ENCODE peak calls at places on chromosome 19, in six cellular contexts. K is M059J, N is mucosa of gallbladder, I is uterus, J is neural crest cell, M is GM23248. Q is an unnamed sample.
A peak's percentile ranks its signal among the peaks of the same experiment; 100 is the strongest.

GRCh38 chr19:4579389-4579788 is 19.9 kb upstream of the SEMA6B start:
- DNase-seq in N (no peak), M (no peak), J (no peak), I (no peak), K (no peak), Q (no peak)

GRCh38 chr19:4229179-4229931 is at the start of gene EBI3:
- DNase-seq in J (peak; percentile 35), I (no peak), K (peak; percentile 79), N (no peak), M (peak; percentile 45), Q (no peak)

GRCh38 chr19:18850560-18851375 is 19.0 kb downstream of the UPF1 start:
- DNase-seq in K (no peak), I (no peak), M (no peak), N (no peak), J (no peak), Q (no peak)

GRCh38 chr19:3506384-3507340 is 551 bp downstream of the FZR1 start:
- DNase-seq in M (peak; percentile 67), J (no peak), K (no peak), N (peak; percentile 29), I (peak; percentile 54), Q (no peak)

GRCh38 chr19:15432018-15432494 is 13.3 kb upstream of the AKAP8L start:
- DNase-seq in J (no peak), M (peak; percentile 46), N (no peak), I (no peak), K (no peak), Q (no peak)

GRCh38 chr19:11361771-11362731 is 6.8 kb downstream of the PLPPR2 start:
- DNase-seq in K (no peak), M (no peak), J (no peak), I (no peak), N (no peak), Q (no peak)

GRCh38 chr19:12720851-12721655 is 2.7 kb downstream of the TNPO2 start:
- DNase-seq in M (peak; percentile 60), K (no peak), N (no peak), J (no peak), I (no peak), Q (no peak)

GRCh38 chr19:4053423-4054324 is 13.0 kb downstream of the ZBTB7A start:
- DNase-seq in J (no peak), M (peak; percentile 2), K (no peak), I (peak; percentile 19), N (no peak), Q (no peak)

GRCh38 chr19:27962260-27962659 is 1250.7 kb downstream of the UQCRFS1 start:
- DNase-seq in K (no peak), M (no peak), I (no peak), J (no peak), N (no peak), Q (no peak)

GRCh38 chr19:49167857-49168409 is 10.3 kb downstream of the TRPM4 start:
- DNase-seq in J (no peak), I (no peak), K (no peak), N (no peak), M (no peak), Q (no peak)

GRCh38 chr19:32676895-32677359 is 1.3 kb downstream of the RGS9BP start:
- DNase-seq in K (no peak), M (no peak), N (no peak), I (no peak), J (no peak), Q (no peak)

GRCh38 chr19:953501-954271 is 27.9 kb downstream of the ARID3A start:
- DNase-seq in J (no peak), N (no peak), M (no peak), I (no peak), K (no peak), Q (no peak)

GRCh38 chr19:14526423-14526822 is 3.0 kb upstream of the TECR start:
- DNase-seq in N (no peak), K (no peak), I (no peak), J (no peak), M (no peak), Q (no peak)

GRCh38 chr19:30229524-30230174 is 142.5 kb upstream of the ZNF536 start:
- DNase-seq in J (no peak), N (no peak), I (no peak), M (no peak), K (no peak), Q (no peak)

GRCh38 chr19:49340865-49341718 is 5.9 kb downstream of the CD37 start:
- DNase-seq in I (no peak), K (no peak), N (no peak), J (no peak), M (no peak), Q (no peak)

GRCh38 chr19:34327851-34328250 is 37.1 kb upstream of the GPI start:
- DNase-seq in M (no peak), J (no peak), N (no peak), K (no peak), I (no peak), Q (no peak)

GRCh38 chr19:39740395-39740794 is 2.6 kb upstream of the CLC start:
- DNase-seq in J (no peak), N (no peak), M (no peak), I (no peak), K (no peak), Q (no peak)

GRCh38 chr19:3759482-3760254 is 1.8 kb downstream of the APBA3 start:
- DNase-seq in K (no peak), M (no peak), I (no peak), N (no peak), J (no peak), Q (no peak)

GRCh38 chr19:40623403-40624239 is 22.5 kb downstream of the LTBP4 start:
- DNase-seq in N (no peak), J (no peak), K (no peak), I (peak; percentile 24), M (no peak), Q (no peak)

GRCh38 chr19:35577918-35578317 is 8.1 kb upstream of the PMIS2 start:
- DNase-seq in J (no peak), I (no peak), M (no peak), N (no peak), K (no peak), Q (no peak)

GRCh38 chr19:41951686-41952172 is 7.4 kb downstream of the RABAC1 start:
- DNase-seq in I (peak; percentile 74), K (peak; percentile 57), J (peak; percentile 96), M (peak; percentile 59), N (peak; percentile 79), Q (no peak)

GRCh38 chr19:30559446-30559845 is 187.3 kb downstream of the ZNF536 start:
- DNase-seq in J (no peak), K (no peak), I (no peak), N (no peak), M (no peak), Q (no peak)

GRCh38 chr19:48487944-48488343 is 18.8 kb downstream of the CYTH2 start:
- DNase-seq in I (no peak), M (peak; percentile 94), J (no peak), N (peak; percentile 86), K (peak; percentile 97), Q (peak; percentile 59)

GRCh38 chr19:40358773-40359172 is 10.3 kb downstream of the PLD3 start:
- DNase-seq in I (no peak), K (no peak), N (no peak), M (no peak), J (no peak), Q (no peak)

GRCh38 chr19:4291200-4291732 is 10.9 kb downstream of the TMIGD2 start:
- DNase-seq in M (no peak), K (no peak), N (no peak), J (no peak), I (no peak), Q (no peak)

GRCh38 chr19:13790354-13790753 is 4.9 kb upstream of the ZSWIM4 start:
- DNase-seq in M (no peak), J (no peak), I (no peak), N (no peak), K (peak; percentile 69), Q (no peak)

GRCh38 chr19:35404879-35405622 is 34.2 kb downstream of the GPR42 start:
- DNase-seq in N (peak; percentile 11), K (peak; percentile 95), I (no peak), J (no peak), M (peak; percentile 99), Q (peak; percentile 17)

GRCh38 chr19:33194884-33195710 is 967 bp downstream of the LRP3 start:
- DNase-seq in J (no peak), K (no peak), I (no peak), M (peak; percentile 70), N (no peak), Q (no peak)

GRCh38 chr19:4455742-4456565 is 1.6 kb downstream of the UBXN6 start:
- DNase-seq in K (peak; percentile 70), I (peak; percentile 88), M (peak; percentile 92), J (no peak), N (no peak), Q (no peak)

GRCh38 chr19:31285744-31286143 is 63.5 kb downstream of the TSHZ3 start:
- DNase-seq in K (peak; percentile 15), M (peak; percentile 54), N (no peak), J (no peak), I (peak; percentile 42), Q (no peak)

Q was measured in thoracic aorta.